ENCODE peak calls at places on chromosome 17, in six cellular contexts. R is globus pallidus, K is WTC11, Y is GM12892, M is A549, C is H4. O is an unnamed sample.

GRCh38 chr17:4591529-4591928 is 7.2 kb downstream of the SMTNL2 start:
- DNase-seq in R (no peak), K (no peak), Y (no peak), M (peak), C (peak), O (no peak)

GRCh38 chr17:70047619-70048018 is 27.4 kb upstream of the KCNJ16 start:
- DNase-seq in R (no peak), K (no peak), Y (no peak), M (peak), C (no peak), O (no peak)

GRCh38 chr17:62724398-62725146 is 83.5 kb downstream of the MARCHF10 start:
- DNase-seq in R (no peak), K (no peak), Y (peak), M (no peak), C (no peak), O (no peak)

GRCh38 chr17:18331879-18332278 is 16.8 kb downstream of the SMCR8 start:
- DNase-seq in R (no peak), K (no peak), Y (no peak), M (no peak), C (no peak), O (no peak)

GRCh38 chr17:68491381-68491849 is 20.8 kb upstream of the PRKAR1A start:
- DNase-seq in R (peak), K (no peak), Y (no peak), M (no peak), C (no peak), O (no peak)

GRCh38 chr17:19250421-19251141 is 13.4 kb downstream of the EPN2 start:
- DNase-seq in R (peak), K (no peak), Y (no peak), M (no peak), C (no peak), O (no peak)

GRCh38 chr17:77320046-77320445 is 179.3 kb downstream of the SEC14L1 start:
- DNase-seq in R (no peak), K (peak), Y (peak), M (no peak), C (no peak), O (peak)

GRCh38 chr17:2158011-2158410 is 103.1 kb downstream of the HIC1 start:
- DNase-seq in R (no peak), K (no peak), Y (no peak), M (no peak), C (no peak), O (no peak)

GRCh38 chr17:35141681-35142466 is at the start of gene NLE1:
- DNase-seq in R (peak), K (peak), Y (peak), M (peak), C (peak), O (peak)

GRCh38 chr17:45645330-45645729 is 138.8 kb upstream of the CRHR1 start:
- DNase-seq in R (no peak), K (no peak), Y (no peak), M (no peak), C (no peak), O (no peak)

GRCh38 chr17:63441654-63442053 is 4.5 kb downstream of the CYB561 start:
- DNase-seq in R (no peak), K (no peak), Y (no peak), M (no peak), C (no peak), O (no peak)

GRCh38 chr17:66904760-66905637 is 59.5 kb upstream of the CACNG4 start:
- DNase-seq in R (peak), K (no peak), Y (no peak), M (peak), C (peak), O (no peak)

GRCh38 chr17:30449480-30449879 is 27.7 kb upstream of the GOSR1 start:
- DNase-seq in R (peak), K (no peak), Y (no peak), M (no peak), C (no peak), O (no peak)

GRCh38 chr17:19508327-19508867 is 25.3 kb upstream of the SLC47A1 start:
- DNase-seq in R (no peak), K (peak), Y (no peak), M (no peak), C (no peak), O (peak)